ENCODE peak calls at places on chromosomes 6 and 20, in four cellular contexts. I is cardiac fibroblast, E is SW480, N is body of pancreas. T is an unnamed sample.
A peak's percentile ranks its signal among the peaks of the same experiment; 100 is the strongest.

GRCh38 chr6:27672113-27672799 is 199.4 kb upstream of the ZNF184 start:
- DNase-seq in E (peak; percentile 78), N (peak; percentile 6), I (peak; percentile 91), T (no peak)

GRCh38 chr6:169398342-169399105 is 144.9 kb upstream of the THBS2 start:
- DNase-seq in E (no peak), I (no peak), N (no peak), T (no peak)

GRCh38 chr6:47318236-47318974 is 8.7 kb upstream of the TNFRSF21 start:
- DNase-seq in N (no peak), E (no peak), I (no peak), T (no peak)

GRCh38 chr20:45833883-45834796 is 541 bp downstream of the SNX21 start:
- DNase-seq in I (peak; percentile 57), N (peak; percentile 62), E (peak; percentile 50), T (peak; percentile 38)

GRCh38 chr6:52573295-52573694 is 3.6 kb downstream of the TRAM2 start:
- DNase-seq in E (no peak), N (no peak), I (peak; percentile 59), T (no peak)

GRCh38 chr20:31908016-31908415 is 37.6 kb downstream of the TTLL9 start:
- DNase-seq in N (no peak), E (peak; percentile 83), I (no peak), T (no peak)

GRCh38 chr20:60137657-60138245 is 179.5 kb downstream of the CDH26 start:
- DNase-seq in I (peak; percentile 46), E (peak; percentile 20), N (no peak), T (peak; percentile 4)

GRCh38 chr20:58084566-58084965 is 143.9 kb downstream of the ANKRD60 start:
- DNase-seq in N (no peak), E (no peak), I (no peak), T (no peak)

GRCh38 chr6:47135772-47136171 is 93.6 kb upstream of the ADGRF1 start:
- DNase-seq in N (peak; percentile 46), E (peak; percentile 79), I (peak; percentile 92), T (no peak)

GRCh38 chr20:58306421-58307261 is 2.9 kb upstream of the RAB22A start:
- DNase-seq in I (peak; percentile 81), E (peak; percentile 100), N (peak; percentile 67), T (no peak)

GRCh38 chr20:3283222-3283820 is 44.3 kb upstream of the SLC4A11 start:
- DNase-seq in I (no peak), E (no peak), N (no peak), T (no peak)

GRCh38 chr20:12177657-12178293 is 260.1 kb downstream of the BTBD3 start:
- DNase-seq in I (peak; percentile 11), N (no peak), E (peak; percentile 81), T (peak; percentile 13)

GRCh38 chr6:156617376-156617775 is 159.8 kb upstream of the ARID1B start:
- DNase-seq in E (no peak), N (peak; percentile 56), I (peak; percentile 39), T (no peak)

GRCh38 chr6:140921366-140922226 is 1211.1 kb upstream of the GJE1 start:
- DNase-seq in I (peak; percentile 91), E (peak; percentile 65), N (peak; percentile 34), T (no peak)

GRCh38 chr6:126302191-126302590 is 37.7 kb upstream of the CENPW start:
- DNase-seq in N (no peak), E (no peak), I (peak; percentile 38), T (no peak)

GRCh38 chr6:25014375-25014774 is 78.6 kb upstream of the RIPOR2 start:
- DNase-seq in N (no peak), E (no peak), I (no peak), T (no peak)

GRCh38 chr6:42099340-42100028 is 42.9 kb downstream of the C6orf132 start:
- DNase-seq in N (peak; percentile 62), I (peak; percentile 76), E (peak; percentile 88), T (no peak)

GRCh38 chr6:73951186-73951585 is 255.2 kb downstream of the CD109 start:
- DNase-seq in N (no peak), E (no peak), I (peak; percentile 45), T (no peak)

GRCh38 chr6:130026859-130027258 is 8.5 kb downstream of the L3MBTL3 start:
- DNase-seq in N (no peak), I (peak; percentile 18), E (no peak), T (no peak)

GRCh38 chr6:166567107-166567506 is 19.4 kb downstream of the RAMACL start:
- DNase-seq in I (peak; percentile 98), E (peak; percentile 67), N (no peak), T (no peak)

GRCh38 chr6:141501616-141502015 is 631.1 kb upstream of the GJE1 start:
- DNase-seq in N (no peak), E (no peak), I (no peak), T (no peak)

GRCh38 chr6:96015321-96015790 is 418 bp upstream of the FUT9 start:
- DNase-seq in N (peak; percentile 65), I (no peak), E (no peak), T (peak; percentile 85)

GRCh38 chr20:1185316-1185741 is 548 bp upstream of the TMEM74B start:
- DNase-seq in N (no peak), I (no peak), E (peak; percentile 29), T (no peak)

GRCh38 chr6:34792605-34793500 is 970 bp downstream of the BLTP3A start:
- DNase-seq in E (peak; percentile 52), I (peak; percentile 75), N (peak; percentile 64), T (peak; percentile 33)

T was measured in nucleus accumbens.